ENCODE peak calls at places on chromosomes 4 and X, in four cellular contexts. U is foreskin fibroblast, I is neural crest cell, D is AG09309. F is an unnamed sample.

GRCh38 chrX:153628129-153628528 is 18.9 kb upstream of the DUSP9 start:
- DNase-seq in U (no peak), I (no peak), D (no peak), F (no peak)

GRCh38 chr4:82591592-82591991 is 29.8 kb upstream of the TMEM150C start:
- DNase-seq in U (no peak), I (no peak), D (no peak), F (no peak)

GRCh38 chrX:133674726-133675470 is 259.6 kb upstream of the GPC4 start:
- DNase-seq in U (no peak), I (no peak), D (no peak), F (no peak)

GRCh38 chr4:143700060-143700419 is 435 bp downstream of the FREM3 start:
- DNase-seq in U (no peak), I (no peak), D (no peak), F (no peak)

GRCh38 chrX:17183566-17183965 is 191.4 kb upstream of the NHS start:
- DNase-seq in U (no peak), I (no peak), D (no peak), F (no peak)

GRCh38 chrX:3231766-3232165 is 114.7 kb downstream of the MXRA5 start:
- DNase-seq in U (no peak), I (no peak), D (no peak), F (no peak)

GRCh38 chrX:14630724-14631123 is 101.4 kb downstream of the GLRA2 start:
- DNase-seq in U (no peak), I (no peak), D (no peak), F (no peak)

GRCh38 chr4:152605031-152605430 is 69.1 kb upstream of the FBXW7 start:
- DNase-seq in U (no peak), I (no peak), D (no peak), F (no peak)

GRCh38 chr4:123848615-123849014 is 452.0 kb downstream of the SPRY1 start:
- DNase-seq in U (no peak), I (no peak), D (no peak), F (no peak)

GRCh38 chr4:6420036-6420435 is 52.4 kb downstream of the PPP2R2C start:
- DNase-seq in U (no peak), I (no peak), D (no peak), F (no peak)

GRCh38 chrX:139936259-139936658 is 3.4 kb upstream of the ATP11C start:
- DNase-seq in U (no peak), I (no peak), D (no peak), F (no peak)

GRCh38 chr4:164695650-164696049 is 58.3 kb upstream of the SMIM31 start:
- DNase-seq in U (no peak), I (no peak), D (no peak), F (no peak)

GRCh38 chr4:164701665-164702064 is 52.3 kb upstream of the SMIM31 start:
- DNase-seq in U (no peak), I (no peak), D (no peak), F (no peak)

GRCh38 chr4:164700471-164700870 is 53.5 kb upstream of the SMIM31 start:
- DNase-seq in U (no peak), I (peak), D (no peak), F (no peak)
- TF ChIP-seq CTCF in U (no peak), I (peak), D (no peak), F (no peak)

DNA sequence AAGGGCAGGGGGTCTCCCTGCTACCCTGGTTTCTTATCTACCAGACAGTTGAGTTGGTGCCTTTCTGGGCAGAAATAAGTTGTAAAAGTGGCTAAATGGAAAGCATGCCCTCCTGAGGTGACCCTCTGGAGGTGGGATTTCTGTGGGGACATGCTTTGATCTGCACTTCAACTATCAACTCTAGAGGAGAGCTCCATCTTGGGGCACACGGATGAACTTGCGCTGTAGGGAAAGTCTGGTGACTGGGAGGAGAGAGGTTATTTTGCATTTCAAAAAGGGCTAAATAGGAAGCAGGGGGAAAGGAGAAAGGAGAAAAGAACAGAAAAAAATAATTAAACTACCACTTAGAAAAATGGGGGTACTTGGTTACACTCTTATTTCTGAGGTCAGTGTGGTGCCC is 12.7 kb upstream of the RHOXF2B start:
- DNase-seq in U (no peak), I (no peak), D (no peak), F (no peak)
- TF ChIP-seq CTCF in U (no peak), I (no peak), D (no peak), F (no peak)

DNA sequence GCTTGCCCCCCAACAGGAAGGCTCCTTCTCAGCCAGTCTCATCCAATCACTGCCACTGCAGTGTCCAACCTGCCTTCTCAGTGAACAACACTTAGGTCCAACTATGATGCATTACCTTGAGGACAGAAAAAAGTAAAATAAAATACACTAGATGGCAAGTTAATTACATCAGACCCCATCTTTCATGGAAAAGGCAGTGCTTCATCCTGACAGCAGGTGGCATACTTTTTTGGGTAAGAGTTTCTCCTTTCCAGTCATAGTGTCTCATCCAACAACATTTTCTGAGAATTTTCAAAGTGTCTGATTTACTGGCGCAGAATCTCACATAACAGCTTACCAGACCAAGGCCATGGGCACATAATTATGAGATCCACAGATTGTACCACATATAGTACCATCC is 1742.8 kb downstream of the PCDH7 start:
- DNase-seq in U (no peak), I (no peak), D (no peak), F (no peak)
- TF ChIP-seq CTCF in U (peak), I (peak), D (peak), F (peak)

GRCh38 chr4:139768913-139769312 is 103.3 kb downstream of the MGST2 start:
- DNase-seq in U (no peak), I (no peak), D (no peak), F (no peak)
- TF ChIP-seq CTCF in U (no peak), I (peak), D (peak), F (no peak)

DNA sequence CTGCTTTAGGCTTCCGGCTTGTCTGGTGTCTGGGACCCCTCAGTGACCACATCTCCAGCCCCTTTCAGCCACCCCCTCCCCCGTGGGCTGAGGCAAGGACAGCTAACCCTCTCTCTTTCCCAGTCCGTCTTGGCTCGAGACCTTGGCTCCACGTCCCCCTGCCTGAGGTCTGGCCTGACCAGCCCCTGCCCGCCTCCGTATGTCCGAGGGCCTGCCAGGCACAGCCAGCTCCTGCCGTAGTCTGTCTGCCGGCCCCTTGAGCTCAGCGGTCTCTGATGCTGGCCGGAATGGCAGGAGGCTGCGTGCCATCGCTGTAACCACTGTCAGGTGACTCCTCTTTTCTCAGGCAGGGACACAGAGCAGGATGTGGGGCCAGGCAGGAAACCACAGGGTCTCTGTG is 73.3 kb upstream of the LRPAP1 start:
- DNase-seq in U (no peak), I (no peak), D (no peak), F (no peak)
- TF ChIP-seq CTCF in U (no peak), I (no peak), D (no peak), F (no peak)

DNA sequence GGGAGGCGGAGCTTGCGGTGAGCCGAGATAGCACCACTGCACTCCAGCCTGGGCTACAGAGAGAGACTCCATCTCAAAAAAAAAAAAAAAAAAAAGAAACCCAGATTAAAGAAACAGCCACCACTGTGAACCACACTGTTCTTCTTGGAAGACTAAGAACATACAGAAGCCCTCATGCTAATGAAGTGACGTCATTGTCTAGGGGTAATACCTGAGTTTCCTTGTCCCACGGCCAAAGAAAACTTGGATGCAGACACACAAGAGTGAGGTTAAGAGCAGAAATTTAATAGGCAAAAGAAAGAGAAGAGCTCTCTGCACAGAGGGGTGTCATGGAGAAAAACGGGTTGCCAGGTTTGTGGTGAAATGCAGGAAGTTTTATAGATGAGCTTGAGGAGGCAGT is 691.6 kb downstream of the NLGN4X start:
- DNase-seq in U (no peak), I (no peak), D (no peak), F (no peak)
- TF ChIP-seq CTCF in U (no peak), I (no peak), D (no peak), F (no peak)

DNA sequence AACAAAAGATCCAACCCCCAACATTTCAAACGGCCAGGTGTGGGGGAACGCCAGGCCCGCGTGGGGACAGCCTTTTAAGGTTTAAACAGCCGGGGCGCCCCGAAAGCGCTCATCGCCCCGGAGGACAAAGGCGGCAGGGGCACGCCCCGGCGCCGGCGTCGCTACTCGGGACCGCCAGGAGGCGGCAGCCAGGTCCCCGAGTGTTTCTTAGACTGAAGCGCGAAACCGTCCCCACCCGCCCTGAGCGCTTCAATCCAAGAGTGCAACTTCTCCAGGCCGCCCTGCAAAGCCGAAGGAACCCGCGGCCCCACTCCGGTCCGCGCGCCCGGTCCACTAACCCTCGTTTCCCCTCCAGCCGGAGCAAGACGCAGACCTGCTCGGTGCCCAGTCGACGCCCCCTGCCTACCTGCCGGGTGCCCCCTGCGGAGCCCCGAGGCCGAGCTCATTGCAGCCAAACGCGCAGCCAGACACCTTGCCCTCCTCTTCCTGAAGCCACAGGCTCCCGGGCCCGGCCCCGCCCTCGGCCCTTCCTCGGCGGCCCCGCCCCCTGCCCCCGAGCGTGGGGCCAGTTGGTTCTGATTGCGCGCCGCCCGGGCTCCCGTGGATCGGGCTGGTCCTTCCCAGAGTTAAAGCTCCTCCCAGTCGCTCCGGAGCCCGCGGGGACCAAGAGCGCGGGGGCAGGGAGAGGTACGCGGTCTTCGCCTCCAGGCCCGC is at the start of gene CASP6:
- DNase-seq in U (peak), I (peak), D (no peak), F (peak)
- TF ChIP-seq CTCF in U (peak), I (peak), D (peak), F (peak)